ENCODE peak calls at places on chromosomes 2 and 18, in six cellular contexts. One of them, this sample, is unnamed.

GRCh38 chr2:8144785-8145184 is 537.1 kb upstream of the ID2 start:
- DNase-seq in NCI-H2029: no peak
- DNase-seq in NCI-H2171: no peak
- DNase-seq in AG09319: no peak
- DNase-seq in left ventricle myocardium superior: no peak
- DNase-seq in HEK293T: no peak
- DNase-seq in this sample: no peak

GRCh38 chr2:143505542-143505941 is 376.3 kb downstream of the ARHGAP15 start:
- DNase-seq in NCI-H2029: no peak
- DNase-seq in left ventricle myocardium superior: no peak
- DNase-seq in NCI-H2171: no peak
- DNase-seq in HEK293T: no peak
- DNase-seq in AG09319: no peak
- DNase-seq in this sample: no peak

GRCh38 chr18:37956020-37956419 is 390.4 kb upstream of the CELF4 start:
- DNase-seq in NCI-H2171: no peak
- DNase-seq in NCI-H2029: no peak
- DNase-seq in left ventricle myocardium superior: no peak
- DNase-seq in AG09319: no peak
- DNase-seq in HEK293T: no peak
- DNase-seq in this sample: no peak

GRCh38 chr2:48900321-48901014 is 144.9 kb upstream of the LHCGR start:
- DNase-seq in HEK293T: no peak
- DNase-seq in NCI-H2171: peak
- DNase-seq in left ventricle myocardium superior: no peak
- DNase-seq in AG09319: no peak
- DNase-seq in NCI-H2029: no peak
- DNase-seq in this sample: peak

GRCh38 chr18:46166261-46166970 is 62.2 kb downstream of the HAUS1 start:
- DNase-seq in left ventricle myocardium superior: no peak
- DNase-seq in HEK293T: no peak
- DNase-seq in NCI-H2029: no peak
- DNase-seq in AG09319: no peak
- DNase-seq in NCI-H2171: no peak
- DNase-seq in this sample: no peak

GRCh38 chr2:219736196-219736595 is 108.8 kb downstream of the SLC4A3 start:
- DNase-seq in NCI-H2171: peak
- DNase-seq in HEK293T: peak
- DNase-seq in AG09319: peak
- DNase-seq in NCI-H2029: peak
- DNase-seq in left ventricle myocardium superior: no peak
- DNase-seq in this sample: no peak

GRCh38 chr18:74166397-74166796 is 18.1 kb downstream of the TIMM21 start:
- DNase-seq in NCI-H2029: no peak
- DNase-seq in HEK293T: no peak
- DNase-seq in NCI-H2171: no peak
- DNase-seq in AG09319: no peak
- DNase-seq in left ventricle myocardium superior: no peak
- DNase-seq in this sample: no peak

GRCh38 chr2:48483916-48484315 is 46.0 kb upstream of the STON1 start:
- DNase-seq in NCI-H2171: no peak
- DNase-seq in NCI-H2029: no peak
- DNase-seq in left ventricle myocardium superior: no peak
- DNase-seq in AG09319: no peak
- DNase-seq in HEK293T: no peak
- DNase-seq in this sample: no peak

GRCh38 chr18:59477849-59478248 is 118.8 kb upstream of the LMAN1 start:
- DNase-seq in HEK293T: no peak
- DNase-seq in NCI-H2029: no peak
- DNase-seq in NCI-H2171: no peak
- DNase-seq in left ventricle myocardium superior: no peak
- DNase-seq in AG09319: no peak
- DNase-seq in this sample: no peak

GRCh38 chr2:9983413-9984216 is 32.1 kb downstream of the GRHL1 start:
- DNase-seq in HEK293T: no peak
- DNase-seq in NCI-H2171: no peak
- DNase-seq in NCI-H2029: no peak
- DNase-seq in left ventricle myocardium superior: no peak
- DNase-seq in AG09319: no peak
- DNase-seq in this sample: no peak

GRCh38 chr2:230873670-230874401 is 9.1 kb downstream of the ITM2C start:
- DNase-seq in AG09319: no peak
- DNase-seq in HEK293T: no peak
- DNase-seq in NCI-H2171: no peak
- DNase-seq in NCI-H2029: no peak
- DNase-seq in left ventricle myocardium superior: no peak
- DNase-seq in this sample: no peak

GRCh38 chr2:25829828-25830227 is 48.5 kb downstream of the ASXL2 start:
- DNase-seq in AG09319: no peak
- DNase-seq in NCI-H2029: no peak
- DNase-seq in NCI-H2171: no peak
- DNase-seq in HEK293T: no peak
- DNase-seq in left ventricle myocardium superior: no peak
- DNase-seq in this sample: no peak

GRCh38 chr2:45218931-45219339 is 209.7 kb upstream of the SIX2 start:
- DNase-seq in HEK293T: no peak
- DNase-seq in left ventricle myocardium superior: no peak
- DNase-seq in AG09319: no peak
- DNase-seq in NCI-H2029: peak
- DNase-seq in NCI-H2171: no peak
- DNase-seq in this sample: no peak

GRCh38 chr18:73826098-73826497 is 321.5 kb downstream of the FBXO15 start:
- DNase-seq in left ventricle myocardium superior: no peak
- DNase-seq in HEK293T: no peak
- DNase-seq in NCI-H2171: no peak
- DNase-seq in NCI-H2029: no peak
- DNase-seq in AG09319: peak
- DNase-seq in this sample: no peak

GRCh38 chr18:30081122-30081521 is 961.4 kb downstream of the DSC3 start:
- DNase-seq in HEK293T: no peak
- DNase-seq in left ventricle myocardium superior: no peak
- DNase-seq in AG09319: no peak
- DNase-seq in NCI-H2171: no peak
- DNase-seq in NCI-H2029: no peak
- DNase-seq in this sample: no peak

GRCh38 chr2:66573412-66573811 is 138.5 kb downstream of the MEIS1 start:
- DNase-seq in AG09319: no peak
- DNase-seq in HEK293T: no peak
- DNase-seq in NCI-H2171: no peak
- DNase-seq in NCI-H2029: no peak
- DNase-seq in left ventricle myocardium superior: no peak
- DNase-seq in this sample: no peak

GRCh38 chr2:215286309-215286708 is 25.6 kb upstream of the ATIC start:
- DNase-seq in HEK293T: no peak
- DNase-seq in AG09319: no peak
- DNase-seq in NCI-H2029: no peak
- DNase-seq in left ventricle myocardium superior: no peak
- DNase-seq in NCI-H2171: no peak
- DNase-seq in this sample: no peak

GRCh38 chr2:197450485-197450884 is 2.9 kb upstream of the COQ10B start:
- DNase-seq in NCI-H2029: peak
- DNase-seq in left ventricle myocardium superior: peak
- DNase-seq in AG09319: no peak
- DNase-seq in NCI-H2171: no peak
- DNase-seq in HEK293T: no peak
- DNase-seq in this sample: no peak

GRCh38 chr18:14086459-14087231 is 45.6 kb downstream of the ZNF519 start:
- DNase-seq in HEK293T: peak
- DNase-seq in AG09319: peak
- DNase-seq in left ventricle myocardium superior: no peak
- DNase-seq in NCI-H2029: peak
- DNase-seq in NCI-H2171: peak
- DNase-seq in this sample: no peak

GRCh38 chr2:176483901-176484568 is 214.8 kb downstream of the MTX2 start:
- DNase-seq in NCI-H2171: no peak
- DNase-seq in HEK293T: no peak
- DNase-seq in NCI-H2029: no peak
- DNase-seq in AG09319: no peak
- DNase-seq in left ventricle myocardium superior: no peak
- DNase-seq in this sample: no peak

GRCh38 chr2:127220807-127221527 is 868 bp upstream of the CYP27C1 start:
- DNase-seq in left ventricle myocardium superior: no peak
- DNase-seq in NCI-H2171: no peak
- DNase-seq in NCI-H2029: no peak
- DNase-seq in AG09319: no peak
- DNase-seq in HEK293T: peak
- DNase-seq in this sample: no peak